ENCODE peak calls at places on chromosomes 11 and 22, in eight cellular contexts. R is kidney, K is adrenal gland, Q is psoas muscle, O is AG04450, P is HepG2, S is HCT116, V is heart right ventricle. G is an unnamed sample.

GRCh38 chr11:25415793-25416192 is 916.1 kb upstream of the ANO3 start:
- DNase-seq in P (no peak), S (no peak), O (no peak), Q (no peak), R (no peak), K (no peak), V (no peak), G (no peak)

GRCh38 chr11:1920909-1921575 is 1.5 kb downstream of the TNNT3 start:
- DNase-seq in S (no peak), R (peak; percentile 70), V (no peak), P (no peak), K (no peak), O (no peak), Q (peak; percentile 57), G (no peak)

GRCh38 chr22:21754523-21755128 is 19.0 kb upstream of the YPEL1 start:
- DNase-seq in O (no peak), R (no peak), V (no peak), S (no peak), K (no peak), P (no peak), Q (peak; percentile 34), G (peak; percentile 36)

GRCh38 chr22:46803031-46803880 is 40.8 kb downstream of the TBC1D22A start:
- DNase-seq in K (peak; percentile 45), V (peak; percentile 37), R (peak; percentile 79), P (peak; percentile 47), S (peak; percentile 32), Q (no peak), O (no peak), G (peak; percentile 65)

GRCh38 chr11:36564376-36565032 is 3.3 kb upstream of the RAG1 start:
- DNase-seq in P (peak; percentile 54), Q (no peak), K (peak; percentile 40), R (no peak), S (peak; percentile 24), O (peak; percentile 11), V (peak; percentile 49), G (no peak)

GRCh38 chr22:42562282-42562681 is 8.5 kb downstream of the SERHL2 start:
- DNase-seq in K (no peak), P (peak; percentile 41), R (no peak), Q (no peak), O (no peak), V (no peak), S (no peak), G (no peak)

GRCh38 chr22:37025500-37026070 is 6.0 kb downstream of the MPST start:
- DNase-seq in P (no peak), K (peak; percentile 67), S (no peak), V (no peak), R (peak; percentile 15), O (no peak), Q (no peak), G (no peak)

GRCh38 chr11:67409781-67410368 is 5.6 kb upstream of the CARNS1 start:
- DNase-seq in Q (no peak), O (no peak), R (no peak), V (no peak), P (peak; percentile 61), S (peak; percentile 33), K (no peak), G (no peak)

GRCh38 chr11:1888811-1889526 is 2.7 kb downstream of the PRR33 start:
- DNase-seq in V (no peak), Q (peak; percentile 48), K (peak; percentile 34), O (no peak), P (no peak), R (peak; percentile 86), S (no peak), G (no peak)

GRCh38 chr11:16806791-16807190 is 68.3 kb downstream of the C11orf58 start:
- DNase-seq in V (peak; percentile 47), O (peak; percentile 29), K (no peak), Q (peak; percentile 50), P (no peak), R (no peak), S (no peak), G (no peak)

GRCh38 chr11:125315088-125315740 is 150.7 kb downstream of the PKNOX2 start:
- DNase-seq in Q (peak; percentile 52), K (peak; percentile 44), R (peak; percentile 88), V (peak; percentile 64), O (no peak), S (no peak), P (no peak), G (no peak)

GRCh38 chr22:49992921-49993648 is 19.5 kb downstream of the IL17REL start:
- DNase-seq in R (peak; percentile 86), P (peak; percentile 49), V (peak; percentile 54), Q (peak; percentile 63), O (no peak), K (peak; percentile 49), S (no peak), G (peak; percentile 69)

GRCh38 chr11:112012877-112013276 is 12.3 kb upstream of the DLAT start:
- DNase-seq in K (no peak), S (no peak), P (peak; percentile 8), V (no peak), Q (no peak), R (no peak), O (no peak), G (no peak)

GRCh38 chr11:72113170-72113808 is 794 bp upstream of the ANAPC15 start:
- DNase-seq in V (no peak), R (no peak), P (no peak), O (no peak), Q (no peak), S (no peak), K (no peak), G (no peak)

GRCh38 chr11:62839050-62840015 is at the start of gene WDR74:
- DNase-seq in Q (peak; percentile 93), V (peak; percentile 93), S (peak; percentile 80), P (peak; percentile 91), R (peak; percentile 98), K (peak; percentile 93), O (peak; percentile 73), G (peak; percentile 93)

GRCh38 chr11:83982825-83983224 is 696.7 kb upstream of the CCDC90B start:
- DNase-seq in K (no peak), P (no peak), O (no peak), R (no peak), S (no peak), V (no peak), Q (no peak), G (no peak)

GRCh38 chr22:48639896-48640732 is 1187.6 kb downstream of the BRD1 start:
- DNase-seq in P (no peak), O (no peak), Q (no peak), K (no peak), R (no peak), V (no peak), S (no peak), G (no peak)

GRCh38 chr22:19396934-19397728 is 34.4 kb downstream of the HIRA start:
- DNase-seq in Q (no peak), O (no peak), K (no peak), P (no peak), R (peak; percentile 8), V (no peak), S (no peak), G (no peak)

GRCh38 chr11:76756341-76756771 is 26.8 kb upstream of the TSKU start:
- DNase-seq in K (no peak), R (no peak), O (no peak), S (no peak), Q (no peak), V (no peak), P (no peak), G (no peak)

GRCh38 chr22:27697888-27698287 is 103.7 kb downstream of the MN1 start:
- DNase-seq in R (no peak), K (no peak), Q (peak; percentile 52), V (no peak), S (no peak), P (no peak), O (no peak), G (no peak)

GRCh38 chr22:27704581-27704980 is 97.0 kb downstream of the MN1 start:
- DNase-seq in V (no peak), Q (no peak), K (no peak), R (no peak), P (no peak), S (no peak), O (no peak), G (no peak)

GRCh38 chr22:27699676-27700075 is 101.9 kb downstream of the MN1 start:
- DNase-seq in K (no peak), R (no peak), S (no peak), V (no peak), Q (no peak), P (no peak), O (no peak), G (no peak)

DNA sequence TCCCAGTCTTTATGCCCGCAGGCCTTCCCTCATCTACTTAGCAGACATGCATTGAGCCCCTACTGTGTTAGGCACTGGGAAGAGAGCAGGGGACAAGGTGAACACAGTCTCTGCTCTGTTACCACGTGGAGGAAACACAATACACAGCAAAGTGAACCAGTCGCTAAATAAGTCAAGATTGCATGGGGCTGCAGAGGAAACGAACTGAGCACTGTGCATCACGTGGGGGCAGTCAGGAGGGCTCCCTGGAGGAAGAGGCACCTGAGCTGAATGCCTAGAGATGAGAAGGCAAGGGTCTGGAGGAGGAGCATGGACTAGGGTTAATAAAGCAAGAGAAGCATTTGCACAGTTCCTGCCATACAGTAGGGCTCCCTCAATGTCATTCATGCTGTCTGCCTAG is 102.7 kb downstream of the MN1 start:
- DNase-seq in O (no peak), V (no peak), R (no peak), P (no peak), K (no peak), S (no peak), Q (no peak), G (no peak)
- H3K27ac ChIP-seq in O (no peak overlapping the region), V (no peak overlapping the region), R (no peak overlapping the region), P (no peak overlapping the region), K (no peak overlapping the region), S (no peak overlapping the region), Q (peak overlapping the region; percentile 73), G (no peak overlapping the region)

GRCh38 chr22:17767236-17768065 is 6.8 kb downstream of the BID start:
- DNase-seq in Q (no peak), K (no peak), O (no peak), V (no peak), S (no peak), P (no peak), R (no peak), G (no peak)
- H3K4me3 ChIP-seq in Q (no peak overlapping the region), K (no peak overlapping the region), O (no peak overlapping the region), V (no peak overlapping the region), S (no peak overlapping the region), P (no peak overlapping the region), R (no peak overlapping the region), G (no peak overlapping the region)

GRCh38 chr22:28939394-28939793 is 56.0 kb downstream of the ZNRF3 start:
- DNase-seq in K (no peak), P (no peak), V (no peak), R (no peak), Q (no peak), O (no peak), S (no peak), G (no peak)
- H3K27ac ChIP-seq in K (no peak overlapping the region), P (peak overlapping the region; percentile 37), V (no peak overlapping the region), R (no peak overlapping the region), Q (no peak overlapping the region), O (no peak overlapping the region), S (no peak overlapping the region), G (no peak overlapping the region)

DNA sequence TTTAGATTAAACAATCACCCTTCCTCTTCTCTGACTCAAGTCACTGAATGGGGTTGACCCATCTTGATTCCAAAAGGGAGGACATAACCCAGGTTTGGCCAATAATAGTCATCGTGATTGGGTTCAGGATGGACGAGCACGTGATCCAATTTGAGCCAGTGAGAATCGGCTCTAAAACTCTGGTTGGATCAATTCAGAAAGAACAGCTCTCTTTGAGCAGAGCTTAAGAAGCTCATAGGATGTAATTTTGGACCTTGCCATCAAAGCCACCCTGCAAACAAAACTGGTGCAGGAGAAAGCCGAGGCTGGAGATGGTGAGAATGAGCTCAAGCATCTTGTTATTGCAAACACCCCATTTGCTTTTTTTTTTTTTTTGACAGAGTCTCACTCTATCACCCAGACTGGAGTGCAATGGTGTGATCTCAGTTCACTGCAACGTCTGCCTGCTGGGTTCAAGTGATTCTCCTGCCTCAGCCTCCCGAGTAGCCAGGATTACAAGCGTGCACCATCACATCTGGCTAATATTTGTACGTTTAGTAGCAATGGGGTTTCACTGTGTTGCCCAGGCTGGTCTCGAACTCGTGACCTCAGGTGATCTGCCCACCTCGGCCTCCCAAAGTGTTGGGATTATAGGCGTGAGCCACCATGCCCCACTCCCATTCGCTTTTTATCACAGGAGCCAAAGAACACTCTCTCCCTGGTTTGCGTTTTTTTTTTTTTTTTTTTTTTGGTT is 13.9 kb upstream of the MIAT start:
- DNase-seq in R (no peak), Q (no peak), O (no peak), K (no peak), P (no peak), S (no peak), V (no peak), G (no peak)
- H3K4me3 ChIP-seq in R (no peak overlapping the region), Q (no peak overlapping the region), O (no peak overlapping the region), K (no peak overlapping the region), P (no peak overlapping the region), S (no peak overlapping the region), V (no peak overlapping the region), G (no peak overlapping the region)

G was measured in tibial artery.